ENCODE peak calls at places on chromosomes 4 and X, in six cellular contexts. One of them, this sample, is unnamed.

GRCh38 chr4:175413561-175413960 is 398.5 kb downstream of the GPM6A start:
- DNase-seq in ovary: no peak
- DNase-seq in stomach: no peak
- DNase-seq in upper lobe of left lung: no peak
- DNase-seq in A549: no peak
- DNase-seq in tibial nerve: no peak
- DNase-seq in this sample: no peak

GRCh38 chr4:87144346-87144745 is 76.1 kb downstream of the KLHL8 start:
- DNase-seq in ovary: no peak
- DNase-seq in stomach: no peak
- DNase-seq in upper lobe of left lung: no peak
- DNase-seq in A549: no peak
- DNase-seq in tibial nerve: no peak
- DNase-seq in this sample: no peak

GRCh38 chr4:174324725-174325124 is 41.0 kb downstream of the CEP44 start:
- DNase-seq in ovary: no peak
- DNase-seq in stomach: no peak
- DNase-seq in upper lobe of left lung: no peak
- DNase-seq in A549: no peak
- DNase-seq in tibial nerve: no peak
- DNase-seq in this sample: no peak

GRCh38 chrX:74118503-74118902 is 185.5 kb upstream of the ZCCHC13 start:
- DNase-seq in ovary: no peak
- DNase-seq in stomach: no peak
- DNase-seq in upper lobe of left lung: no peak
- DNase-seq in A549: no peak
- DNase-seq in tibial nerve: no peak
- DNase-seq in this sample: no peak

GRCh38 chr4:139207247-139207646 is 30.2 kb upstream of the ELF2 start:
- DNase-seq in ovary: no peak
- DNase-seq in stomach: no peak
- DNase-seq in upper lobe of left lung: no peak
- DNase-seq in A549: no peak
- DNase-seq in tibial nerve: no peak
- DNase-seq in this sample: no peak

GRCh38 chr4:80306255-80306654 is 29.3 kb upstream of the CFAP299 start:
- DNase-seq in ovary: no peak
- DNase-seq in stomach: no peak
- DNase-seq in upper lobe of left lung: no peak
- DNase-seq in A549: no peak
- DNase-seq in tibial nerve: no peak
- DNase-seq in this sample: no peak

GRCh38 chr4:37767546-37767945 is 58.9 kb upstream of the PGM2 start:
- DNase-seq in ovary: peak
- DNase-seq in stomach: peak
- DNase-seq in upper lobe of left lung: peak
- DNase-seq in A549: no peak
- DNase-seq in tibial nerve: peak
- DNase-seq in this sample: peak

GRCh38 chr4:122930877-122931276 is 8.5 kb upstream of the NUDT6 start:
- DNase-seq in ovary: no peak
- DNase-seq in stomach: no peak
- DNase-seq in upper lobe of left lung: no peak
- DNase-seq in A549: no peak
- DNase-seq in tibial nerve: no peak
- DNase-seq in this sample: no peak

GRCh38 chr4:142683503-142683902 is 162.6 kb downstream of the INPP4B start:
- DNase-seq in ovary: no peak
- DNase-seq in stomach: no peak
- DNase-seq in upper lobe of left lung: no peak
- DNase-seq in A549: no peak
- DNase-seq in tibial nerve: no peak
- DNase-seq in this sample: no peak

GRCh38 chr4:56755901-56756300 is 65.6 kb downstream of the SPINK2 start:
- DNase-seq in ovary: no peak
- DNase-seq in stomach: no peak
- DNase-seq in upper lobe of left lung: no peak
- DNase-seq in A549: no peak
- DNase-seq in tibial nerve: no peak
- DNase-seq in this sample: no peak

GRCh38 chr4:168337550-168337940 is 19.0 kb upstream of the DDX60 start:
- DNase-seq in ovary: no peak
- DNase-seq in stomach: no peak
- DNase-seq in upper lobe of left lung: no peak
- DNase-seq in A549: no peak
- DNase-seq in tibial nerve: no peak
- DNase-seq in this sample: no peak

GRCh38 chrX:43975747-43976146 is 2.6 kb upstream of the NDP start:
- DNase-seq in ovary: no peak
- DNase-seq in stomach: no peak
- DNase-seq in upper lobe of left lung: no peak
- DNase-seq in A549: no peak
- DNase-seq in tibial nerve: no peak
- DNase-seq in this sample: no peak

GRCh38 chrX:135740683-135741149 is 27.3 kb downstream of the CT45A3 start:
- DNase-seq in ovary: no peak
- DNase-seq in stomach: peak
- DNase-seq in upper lobe of left lung: no peak
- DNase-seq in A549: peak
- DNase-seq in tibial nerve: no peak
- DNase-seq in this sample: no peak

GRCh38 chrX:115561605-115562491 is 874 bp downstream of the PLS3 start:
- DNase-seq in ovary: peak
- DNase-seq in stomach: peak
- DNase-seq in upper lobe of left lung: peak
- DNase-seq in A549: peak
- DNase-seq in tibial nerve: no peak
- DNase-seq in this sample: peak

GRCh38 chr4:144683516-144683915 is 37.6 kb downstream of the HHIP start:
- DNase-seq in ovary: no peak
- DNase-seq in stomach: no peak
- DNase-seq in upper lobe of left lung: no peak
- DNase-seq in A549: no peak
- DNase-seq in tibial nerve: no peak
- DNase-seq in this sample: no peak

GRCh38 chr4:31089815-31090214 is 369.6 kb downstream of the PCDH7 start:
- DNase-seq in ovary: no peak
- DNase-seq in stomach: peak
- DNase-seq in upper lobe of left lung: peak
- DNase-seq in A549: peak
- DNase-seq in tibial nerve: no peak
- DNase-seq in this sample: no peak

GRCh38 chr4:14856076-14856926 is 146.0 kb upstream of the CPEB2 start:
- DNase-seq in ovary: peak
- DNase-seq in stomach: peak
- DNase-seq in upper lobe of left lung: peak
- DNase-seq in A549: peak
- DNase-seq in tibial nerve: peak
- DNase-seq in this sample: peak

GRCh38 chr4:140158234-140159030 is 4.4 kb upstream of the MAML3 start:
- DNase-seq in ovary: no peak
- DNase-seq in stomach: peak
- DNase-seq in upper lobe of left lung: peak
- DNase-seq in A549: no peak
- DNase-seq in tibial nerve: no peak
- DNase-seq in this sample: no peak

GRCh38 chr4:160423879-160424451 is 1321.1 kb downstream of the RAPGEF2 start:
- DNase-seq in ovary: no peak
- DNase-seq in stomach: no peak
- DNase-seq in upper lobe of left lung: no peak
- DNase-seq in A549: peak
- DNase-seq in tibial nerve: no peak
- DNase-seq in this sample: no peak

GRCh38 chrX:40012800-40013682 is 84.7 kb downstream of the BCOR start:
- DNase-seq in ovary: peak
- DNase-seq in stomach: peak
- DNase-seq in upper lobe of left lung: peak
- DNase-seq in A549: peak
- DNase-seq in tibial nerve: peak
- DNase-seq in this sample: peak

GRCh38 chrX:155767101-155767878 is 113.9 kb upstream of the VAMP7 start:
- DNase-seq in ovary: peak
- DNase-seq in stomach: peak
- DNase-seq in upper lobe of left lung: peak
- DNase-seq in A549: peak
- DNase-seq in tibial nerve: no peak
- DNase-seq in this sample: peak

GRCh38 chr4:156686120-156686519 is 285.5 kb downstream of the PDGFC start:
- DNase-seq in ovary: no peak
- DNase-seq in stomach: no peak
- DNase-seq in upper lobe of left lung: no peak
- DNase-seq in A549: no peak
- DNase-seq in tibial nerve: no peak
- DNase-seq in this sample: no peak

DNA sequence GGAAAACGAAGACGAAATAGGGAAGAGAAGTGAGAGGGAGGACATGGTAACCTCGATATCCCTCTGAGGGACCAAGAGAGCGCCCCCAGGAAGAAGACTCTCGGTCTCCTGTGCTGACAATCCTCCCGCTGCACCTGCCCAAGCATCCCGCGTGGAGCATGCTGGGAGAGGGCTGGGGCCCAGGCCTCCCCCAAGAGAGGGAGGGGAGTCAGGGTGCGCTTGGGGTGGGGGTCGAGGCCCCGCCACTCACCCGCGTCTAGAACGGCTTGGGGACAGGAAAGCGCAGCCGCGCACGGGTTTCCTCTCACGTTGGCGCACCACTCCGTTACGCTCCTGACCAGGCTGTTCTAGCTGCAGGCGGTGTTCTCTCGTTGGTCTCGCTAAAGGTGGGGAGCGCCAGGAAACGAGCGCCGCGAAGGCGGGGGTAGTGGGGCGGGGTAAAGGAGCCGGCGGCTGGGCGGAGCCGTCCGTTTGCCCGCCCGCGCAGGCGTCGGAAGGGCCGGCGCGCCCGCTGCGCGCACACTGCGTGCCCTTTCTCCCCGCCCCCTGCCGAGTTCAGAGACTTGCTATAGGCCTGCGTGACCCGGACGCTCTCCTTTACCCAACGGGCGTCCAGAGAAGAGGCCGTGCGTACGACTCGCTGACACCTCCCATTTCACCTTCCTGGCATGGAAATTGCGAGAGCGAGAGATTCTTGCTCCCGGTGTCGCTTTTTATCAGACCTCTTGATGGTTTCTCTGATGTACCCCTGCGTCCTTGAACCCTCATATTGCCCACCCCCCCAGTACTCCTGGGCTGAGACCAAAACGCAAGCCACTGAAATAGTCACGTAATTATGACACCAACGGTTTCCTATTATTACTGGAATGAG is at the start of gene C1GALT1C1:
- DNase-seq in ovary: peak
- DNase-seq in stomach: peak
- DNase-seq in upper lobe of left lung: peak
- DNase-seq in A549: peak
- DNase-seq in tibial nerve: peak
- DNase-seq in this sample: peak
- H3K27ac ChIP-seq in ovary: peak
- H3K27ac ChIP-seq in stomach: peak
- H3K27ac ChIP-seq in upper lobe of left lung: peak
- H3K27ac ChIP-seq in A549: peak
- H3K27ac ChIP-seq in tibial nerve: peak
- H3K27ac ChIP-seq in this sample: peak

GRCh38 chr4:114041117-114041475 is 61.6 kb upstream of the ARSJ start:
- DNase-seq in ovary: no peak
- DNase-seq in stomach: no peak
- DNase-seq in upper lobe of left lung: no peak
- DNase-seq in A549: no peak
- DNase-seq in tibial nerve: no peak
- DNase-seq in this sample: no peak
- TF ChIP-seq EP300 in ovary: no peak
- TF ChIP-seq EP300 in stomach: no peak
- TF ChIP-seq EP300 in upper lobe of left lung: no peak
- TF ChIP-seq EP300 in A549: no peak
- TF ChIP-seq EP300 in tibial nerve: no peak
- TF ChIP-seq EP300 in this sample: no peak

DNA sequence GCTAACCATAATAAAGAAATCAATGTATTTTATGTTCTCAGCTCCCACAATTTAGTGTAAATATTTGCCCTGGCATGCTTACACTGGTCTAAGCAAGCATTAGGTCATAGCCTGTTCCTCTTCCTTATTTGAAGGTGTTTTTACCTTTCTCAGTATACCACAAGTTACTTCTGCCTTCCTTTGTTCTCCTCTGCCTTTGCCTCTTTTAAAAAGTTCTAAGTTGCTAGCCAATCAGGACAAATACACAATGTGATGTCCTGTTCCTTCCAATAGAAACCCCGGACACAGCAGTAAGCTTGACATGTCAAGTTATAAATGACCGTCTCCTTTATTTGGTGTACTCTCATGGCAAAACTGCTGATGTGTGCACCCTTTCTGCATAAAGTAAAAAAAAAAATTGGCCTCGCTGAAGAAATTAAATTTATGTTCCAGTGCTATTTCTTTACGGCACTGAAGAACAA is 49.4 kb downstream of the UGT2B10 start:
- DNase-seq in ovary: no peak
- DNase-seq in stomach: no peak
- DNase-seq in upper lobe of left lung: no peak
- DNase-seq in A549: peak
- DNase-seq in tibial nerve: no peak
- DNase-seq in this sample: no peak
- H3K27ac ChIP-seq in ovary: no peak
- H3K27ac ChIP-seq in stomach: peak
- H3K27ac ChIP-seq in upper lobe of left lung: no peak
- H3K27ac ChIP-seq in A549: peak
- H3K27ac ChIP-seq in tibial nerve: no peak
- H3K27ac ChIP-seq in this sample: no peak

GRCh38 chrX:125394449-125394848 is 74.8 kb downstream of the TEX13C start:
- DNase-seq in ovary: no peak
- DNase-seq in stomach: no peak
- DNase-seq in upper lobe of left lung: no peak
- DNase-seq in A549: no peak
- DNase-seq in tibial nerve: no peak
- DNase-seq in this sample: no peak

GRCh38 chrX:125404667-125405160 is 85.0 kb downstream of the TEX13C start:
- DNase-seq in ovary: no peak
- DNase-seq in stomach: no peak
- DNase-seq in upper lobe of left lung: no peak
- DNase-seq in A549: no peak
- DNase-seq in tibial nerve: no peak
- DNase-seq in this sample: no peak

GRCh38 chrX:125395626-125396025 is 76.0 kb downstream of the TEX13C start:
- DNase-seq in ovary: no peak
- DNase-seq in stomach: no peak
- DNase-seq in upper lobe of left lung: no peak
- DNase-seq in A549: no peak
- DNase-seq in tibial nerve: no peak
- DNase-seq in this sample: no peak

GRCh38 chrX:125402807-125403206 is 83.1 kb downstream of the TEX13C start:
- DNase-seq in ovary: no peak
- DNase-seq in stomach: no peak
- DNase-seq in upper lobe of left lung: no peak
- DNase-seq in A549: no peak
- DNase-seq in tibial nerve: no peak
- DNase-seq in this sample: no peak

DNA sequence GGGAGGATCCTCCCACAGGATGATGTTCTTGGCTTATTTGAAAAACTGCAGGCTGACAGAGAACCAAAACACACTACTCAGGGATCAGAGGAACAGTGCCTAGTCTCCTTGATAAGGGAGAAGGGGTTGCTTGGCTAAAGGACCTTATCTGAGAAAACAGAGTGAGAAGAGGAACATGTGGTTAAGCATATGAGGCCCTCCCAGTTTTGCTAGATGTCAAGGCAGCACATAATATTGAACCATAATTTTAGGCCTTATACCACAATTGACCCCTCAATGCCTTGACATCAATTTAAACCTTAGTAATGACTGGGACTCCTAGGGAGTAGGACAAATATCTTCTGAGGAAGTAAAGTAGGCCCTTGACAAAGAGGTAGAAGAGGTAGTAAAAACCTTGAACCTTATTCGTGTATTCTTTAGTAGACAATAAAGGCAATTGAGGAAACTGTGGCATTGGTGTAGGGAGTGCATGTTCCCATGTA is 79.3 kb downstream of the TEX13C start:
- DNase-seq in ovary: no peak
- DNase-seq in stomach: no peak
- DNase-seq in upper lobe of left lung: no peak
- DNase-seq in A549: no peak
- DNase-seq in tibial nerve: no peak
- DNase-seq in this sample: no peak
- TF ChIP-seq EP300 in ovary: no peak
- TF ChIP-seq EP300 in stomach: no peak
- TF ChIP-seq EP300 in upper lobe of left lung: no peak
- TF ChIP-seq EP300 in A549: no peak
- TF ChIP-seq EP300 in tibial nerve: no peak
- TF ChIP-seq EP300 in this sample: no peak